ENCODE peak calls at places on chromosomes 6 and 20, in nine cellular contexts. E is heart left ventricle, C is transverse colon, F is prostate gland, H is sigmoid colon, T is tibial nerve, R is H54, Q is GM12891, J is Peyer's patch. P is an unnamed sample.

GRCh38 chr6:40695114-40695513 is 108.0 kb upstream of the LRFN2 start:
- DNase-seq in F (no peak), H (no peak), R (no peak), C (no peak), J (no peak), E (no peak), Q (no peak), T (no peak), P (no peak)

GRCh38 chr6:101818056-101818455 is 424.5 kb downstream of the GRIK2 start:
- DNase-seq in J (no peak), H (no peak), C (no peak), F (no peak), R (no peak), E (no peak), T (no peak), Q (no peak), P (no peak)

GRCh38 chr6:113650610-113650979 is 206.6 kb upstream of the MARCKS start:
- DNase-seq in T (no peak), C (no peak), F (no peak), J (no peak), Q (no peak), R (no peak), E (no peak), H (no peak), P (no peak)

GRCh38 chr20:38624084-38624483 is 22.5 kb downstream of the ARHGAP40 start:
- DNase-seq in C (no peak), Q (no peak), R (no peak), H (no peak), F (no peak), J (no peak), T (no peak), E (no peak), P (no peak)

GRCh38 chr20:52047811-52048302 is 143.7 kb downstream of the ZFP64 start:
- DNase-seq in Q (no peak), R (no peak), C (no peak), T (no peak), H (no peak), J (no peak), F (no peak), E (peak), P (peak)

GRCh38 chr6:109336221-109336955 is 45.9 kb downstream of the CD164 start:
- DNase-seq in C (peak), R (no peak), F (peak), J (peak), E (no peak), H (no peak), Q (no peak), T (no peak), P (peak)

GRCh38 chr6:109513571-109514071 is 30.6 kb upstream of the ZBTB24 start:
- DNase-seq in Q (no peak), R (no peak), F (no peak), T (no peak), C (no peak), E (no peak), J (no peak), H (no peak), P (no peak)

GRCh38 chr6:154931741-154932424 is 63.2 kb upstream of the TIAM2 start:
- DNase-seq in J (no peak), Q (no peak), H (no peak), E (no peak), R (no peak), T (no peak), F (no peak), C (no peak), P (no peak)

GRCh38 chr6:140636698-140637402 is 1262.4 kb upstream of the CITED2 start:
- DNase-seq in Q (no peak), J (no peak), F (no peak), C (no peak), H (no peak), T (no peak), R (no peak), E (no peak), P (no peak)

GRCh38 chr20:25699914-25700313 is 3.3 kb upstream of the ZNF337 start:
- DNase-seq in H (no peak), Q (no peak), J (no peak), F (no peak), C (no peak), T (no peak), E (no peak), R (no peak), P (peak)

GRCh38 chr6:10595731-10596664 is 74.8 kb downstream of the GCNT2 start:
- DNase-seq in F (no peak), H (no peak), E (no peak), T (no peak), R (peak), J (no peak), C (no peak), Q (no peak), P (no peak)

GRCh38 chr6:53437557-53438202 is 88.9 kb upstream of the ELOVL5 start:
- DNase-seq in J (peak), T (no peak), E (no peak), Q (no peak), C (no peak), H (no peak), F (peak), R (peak), P (peak)

GRCh38 chr20:37627060-37627766 is 66.6 kb upstream of the CTNNBL1 start:
- DNase-seq in C (no peak), J (peak), T (peak), E (peak), H (no peak), R (peak), Q (peak), F (peak), P (peak)

GRCh38 chr6:44715925-44716324 is 328.4 kb downstream of the CDC5L start:
- DNase-seq in Q (no peak), C (no peak), J (no peak), E (no peak), R (no peak), T (no peak), H (no peak), F (no peak), P (no peak)

GRCh38 chr6:85428486-85428885 is 21.4 kb upstream of the NT5E start:
- DNase-seq in E (no peak), H (no peak), J (no peak), Q (no peak), F (no peak), R (no peak), T (no peak), C (no peak), P (no peak)

GRCh38 chr6:16345449-16346330 is 107.3 kb downstream of the GMPR start:
- DNase-seq in H (peak), E (peak), R (no peak), F (no peak), T (peak), C (no peak), J (no peak), Q (no peak), P (no peak)

GRCh38 chr20:48196486-48196885 is 411.2 kb upstream of the SULF2 start:
- DNase-seq in C (no peak), H (no peak), T (no peak), Q (no peak), J (no peak), F (no peak), R (no peak), E (no peak), P (no peak)

GRCh38 chr6:113732384-113732966 is 124.7 kb upstream of the MARCKS start:
- DNase-seq in Q (no peak), J (no peak), C (no peak), T (peak), H (peak), F (no peak), E (peak), R (no peak), P (no peak)

GRCh38 chr6:19753822-19754221 is 83.3 kb upstream of the ID4 start:
- DNase-seq in C (no peak), T (no peak), H (no peak), R (no peak), F (no peak), Q (no peak), J (no peak), E (no peak), P (no peak)

GRCh38 chr20:4951299-4951698 is 50.0 kb downstream of the SLC23A2 start:
- DNase-seq in E (peak), J (no peak), F (no peak), C (no peak), T (peak), R (peak), Q (no peak), H (peak), P (no peak)

GRCh38 chr6:28816909-28817807 is 106.6 kb downstream of the TRIM27 start:
- DNase-seq in Q (peak), C (no peak), F (no peak), T (no peak), E (no peak), H (no peak), R (no peak), J (no peak), P (peak)

GRCh38 chr6:113805167-113805835 is 51.8 kb upstream of the MARCKS start:
- DNase-seq in J (no peak), H (no peak), T (no peak), E (no peak), F (no peak), R (no peak), C (no peak), Q (no peak), P (no peak)

GRCh38 chr20:21583486-21584168 is 69.8 kb upstream of the NKX2-2 start:
- DNase-seq in H (no peak), C (no peak), T (no peak), Q (no peak), R (no peak), F (no peak), J (no peak), E (no peak), P (no peak)

GRCh38 chr6:18327621-18328548 is 59.3 kb upstream of the RNF144B start:
- DNase-seq in C (peak), E (no peak), T (no peak), F (peak), J (peak), H (peak), Q (no peak), R (no peak), P (peak)

DNA sequence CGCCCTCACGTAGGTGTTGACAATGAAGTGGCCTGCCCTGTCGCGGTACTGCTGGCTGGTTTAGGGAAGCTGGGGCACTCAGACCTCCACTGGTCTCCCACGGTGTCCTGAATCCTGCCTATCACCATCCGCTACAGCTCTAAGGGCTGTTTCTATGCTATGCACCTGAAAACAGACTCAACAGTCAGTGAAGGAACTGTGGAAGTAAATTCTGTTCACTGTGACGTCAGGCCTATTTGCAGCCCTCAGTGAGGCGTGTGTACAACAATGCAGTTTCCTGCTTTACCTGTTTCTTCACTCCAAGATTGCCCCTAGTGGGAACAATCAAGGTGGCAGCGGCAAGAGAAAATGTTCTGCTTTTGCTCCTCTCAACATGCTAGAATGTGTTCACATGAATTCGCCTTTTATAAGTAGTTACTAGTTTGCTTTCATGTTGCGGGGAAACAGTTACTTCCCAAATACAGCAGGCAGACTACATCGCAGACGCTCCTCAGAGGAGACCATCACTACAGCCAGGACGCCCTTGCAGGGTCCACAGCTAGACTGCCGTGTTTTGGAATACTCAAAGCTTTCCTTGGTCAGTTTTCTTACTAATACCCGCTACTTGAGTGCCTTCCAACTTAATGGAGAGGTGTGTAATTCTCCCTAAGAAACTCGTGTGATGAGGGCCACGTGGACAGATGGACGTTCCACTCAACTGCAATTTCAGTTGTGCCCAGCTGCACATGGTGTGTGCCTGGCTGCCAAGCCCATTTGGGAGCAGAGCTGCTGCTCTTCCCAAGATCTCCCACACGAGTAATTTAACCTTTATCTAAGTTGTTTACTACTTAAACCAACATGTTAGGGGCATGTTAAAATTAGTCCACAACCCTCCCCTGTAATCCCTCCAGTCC is 25.4 kb downstream of the DIDO1 start:
- DNase-seq in E (no peak), H (no peak), J (no peak), C (peak), T (no peak), Q (no peak), R (no peak), F (peak), P (peak)
- TF ChIP-seq POLR2A in E (no peak), H (no peak), J (no peak), C (no peak), T (no peak), Q (no peak), R (no peak), F (peak), P (no peak)

GRCh38 chr6:56435754-56436153 is 188.4 kb upstream of the COL21A1 start:
- DNase-seq in Q (no peak), R (no peak), H (no peak), T (no peak), C (no peak), E (no peak), J (no peak), F (no peak), P (no peak)

GRCh38 chr6:56432194-56432593 is 184.8 kb upstream of the COL21A1 start:
- DNase-seq in F (no peak), Q (no peak), H (no peak), E (no peak), T (no peak), R (no peak), C (no peak), J (no peak), P (no peak)

GRCh38 chr6:56430629-56431600 is 183.5 kb upstream of the COL21A1 start:
- DNase-seq in J (no peak), R (no peak), E (no peak), T (no peak), H (no peak), F (no peak), C (no peak), Q (no peak), P (no peak)

GRCh38 chr6:56435326-56435725 is 187.9 kb upstream of the COL21A1 start:
- DNase-seq in F (no peak), T (no peak), J (no peak), E (no peak), R (no peak), C (no peak), Q (no peak), H (no peak), P (no peak)

GRCh38 chr6:56433119-56433518 is 185.7 kb upstream of the COL21A1 start:
- DNase-seq in H (no peak), Q (no peak), R (no peak), E (no peak), F (no peak), J (no peak), T (no peak), C (no peak), P (no peak)
- TF ChIP-seq POLR2A in H (no peak), Q (no peak), R (no peak), E (no peak), F (no peak), J (no peak), T (no peak), C (no peak), P (no peak)

GRCh38 chr6:35061102-35061615 is 80.0 kb downstream of the TCP11 start:
- DNase-seq in E (no peak), T (no peak), H (no peak), C (no peak), J (no peak), R (no peak), F (no peak), Q (no peak), P (no peak)

GRCh38 chr6:35058041-35058675 is 83.0 kb downstream of the TCP11 start:
- DNase-seq in R (no peak), J (no peak), T (no peak), E (peak), H (peak), Q (no peak), F (no peak), C (no peak), P (no peak)

GRCh38 chr6:35061651-35062410 is 79.3 kb downstream of the TCP11 start:
- DNase-seq in E (no peak), H (no peak), R (no peak), T (no peak), C (no peak), Q (no peak), F (no peak), J (no peak), P (no peak)

GRCh38 chr6:35058827-35059522 is 82.2 kb downstream of the TCP11 start:
- DNase-seq in F (no peak), Q (no peak), T (no peak), E (no peak), R (no peak), J (no peak), H (no peak), C (no peak), P (no peak)

DNA sequence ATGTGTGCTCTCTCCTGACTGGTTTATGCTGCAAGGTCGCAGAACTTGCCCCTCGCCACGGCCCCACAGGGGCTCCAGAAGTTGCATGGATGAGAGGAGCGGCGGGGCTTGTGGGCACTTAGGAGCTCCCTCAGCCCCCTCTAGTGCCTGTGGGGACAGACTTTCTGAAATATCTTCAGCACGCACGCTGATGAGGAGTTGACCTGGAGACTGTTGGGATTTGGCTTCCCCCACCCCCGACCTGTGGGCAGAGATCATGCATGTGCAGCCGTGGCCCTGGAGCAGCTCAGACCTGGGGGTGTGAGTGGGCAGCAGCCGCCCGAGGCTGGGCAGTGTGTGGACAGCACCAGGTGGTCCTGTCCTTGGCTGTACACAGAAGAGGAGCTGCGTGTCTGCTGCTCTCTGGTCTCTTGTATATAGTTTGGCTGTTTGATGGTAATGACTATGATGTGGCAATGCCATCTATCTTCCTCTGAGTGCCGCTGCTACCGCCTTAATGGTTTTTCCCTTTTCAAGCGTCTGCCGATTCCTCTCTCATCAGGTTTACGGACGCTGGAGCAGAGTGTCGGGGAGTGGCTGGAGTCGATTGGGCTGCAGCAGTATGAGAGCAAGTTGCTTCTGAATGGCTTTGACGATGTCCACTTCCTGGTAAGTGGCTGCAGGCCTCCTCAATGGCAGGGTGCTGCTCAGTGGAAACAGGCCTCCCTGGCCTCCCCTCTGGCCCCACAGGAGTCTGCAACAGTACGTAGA is 81.4 kb downstream of the TCP11 start:
- DNase-seq in R (no peak), T (no peak), H (no peak), E (no peak), F (no peak), Q (no peak), J (no peak), C (no peak), P (no peak)
- TF ChIP-seq POLR2A in R (no peak), T (no peak), H (no peak), E (no peak), F (no peak), Q (no peak), J (no peak), C (no peak), P (no peak)

GRCh38 chr6:2989332-2990178 is 10.1 kb upstream of the NQO2 start:
- DNase-seq in R (peak), Q (no peak), T (peak), E (peak), C (peak), H (peak), J (peak), F (peak), P (peak)
- TF ChIP-seq POLR2A in R (peak), Q (no peak), T (peak), E (peak), C (peak), H (peak), J (peak), F (peak), P (peak)

GRCh38 chr6:39387785-39388184 is 65.3 kb upstream of the KCNK16 start:
- DNase-seq in E (no peak), F (no peak), C (no peak), T (no peak), Q (no peak), R (no peak), H (no peak), J (no peak), P (no peak)

GRCh38 chr6:39389372-39389767 is 66.9 kb upstream of the KCNK16 start:
- DNase-seq in C (no peak), H (no peak), F (no peak), Q (no peak), T (no peak), J (no peak), R (no peak), E (no peak), P (no peak)

GRCh38 chr6:39391182-39391581 is 68.7 kb upstream of the KCNK16 start:
- DNase-seq in F (no peak), H (no peak), E (no peak), J (no peak), R (no peak), T (no peak), C (no peak), Q (no peak), P (no peak)

GRCh38 chr6:39393075-39393474 is 70.6 kb upstream of the KCNK16 start:
- DNase-seq in J (no peak), C (no peak), Q (no peak), R (no peak), F (no peak), T (no peak), E (no peak), H (no peak), P (no peak)

GRCh38 chr6:39388526-39389371 is 66.2 kb upstream of the KCNK16 start:
- DNase-seq in Q (no peak), J (no peak), C (no peak), F (no peak), E (no peak), T (no peak), R (no peak), H (no peak), P (no peak)
- TF ChIP-seq POLR2A in Q (no peak), J (no peak), C (no peak), F (no peak), E (no peak), T (no peak), R (no peak), H (no peak), P (no peak)

GRCh38 chr6:73309784-73310502 is 44.1 kb downstream of the DPPA5 start:
- DNase-seq in R (peak), J (peak), C (peak), F (peak), E (peak), T (peak), H (peak), Q (peak), P (peak)
- TF ChIP-seq POLR2A in R (peak), J (no peak), C (peak), F (no peak), E (no peak), T (no peak), H (no peak), Q (peak), P (no peak)

GRCh38 chr6:43627008-43627825 is 1.8 kb downstream of the GTPBP2 start:
- DNase-seq in T (peak), F (peak), C (peak), H (peak), E (peak), R (peak), J (peak), Q (no peak), P (peak)
- TF ChIP-seq POLR2A in T (no peak), F (no peak), C (no peak), H (no peak), E (no peak), R (no peak), J (no peak), Q (peak), P (peak)